ENCODE peak calls at places on chromosomes 5 and 9, in seven cellular contexts. X, T, V, S, M, L and B are unnamed samples.

GRCh38 chr5:41869739-41870620 is at the start of gene OXCT1:
- DNase-seq in X (peak; percentile 88), T (no peak), V (peak; percentile 10), S (peak; percentile 67), M (peak; percentile 34), L (peak; percentile 92), B (peak; percentile 55)

GRCh38 chr5:158056426-158056825 is 197.5 kb upstream of the CLINT1 start:
- DNase-seq in X (no peak), T (no peak), V (no peak), S (no peak), M (no peak), L (no peak), B (no peak)

GRCh38 chr9:135803441-135803840 is 101.5 kb downstream of the KCNT1 start:
- DNase-seq in X (no peak), T (no peak), V (no peak), S (no peak), M (no peak), L (no peak), B (no peak)

GRCh38 chr5:148659641-148660345 is 5.5 kb upstream of the HTR4 start:
- DNase-seq in X (no peak), T (no peak), V (no peak), S (no peak), M (no peak), L (peak; percentile 73), B (no peak)

GRCh38 chr5:159207616-159208507 is 1.5 kb downstream of the RNF145 start:
- DNase-seq in X (peak; percentile 84), T (peak; percentile 63), V (peak; percentile 75), S (peak; percentile 33), M (peak; percentile 63), L (peak; percentile 95), B (peak; percentile 93)

GRCh38 chr5:146690880-146691355 is 174.9 kb upstream of the GPR151 start:
- DNase-seq in X (peak; percentile 66), T (no peak), V (no peak), S (no peak), M (no peak), L (no peak), B (no peak)

GRCh38 chr9:124078641-124079040 is 67.1 kb downstream of the LHX2 start:
- DNase-seq in X (no peak), T (peak; percentile 57), V (peak; percentile 75), S (no peak), M (peak; percentile 35), L (no peak), B (no peak)

GRCh38 chr5:143132739-143133138 is 270.7 kb downstream of the NR3C1 start:
- DNase-seq in X (no peak), T (no peak), V (no peak), S (no peak), M (no peak), L (no peak), B (no peak)

GRCh38 chr5:9033524-9033923 is 512.4 kb downstream of the SEMA5A start:
- DNase-seq in X (no peak), T (no peak), V (no peak), S (no peak), M (no peak), L (no peak), B (no peak)

GRCh38 chr9:127950513-127951210 is 13.0 kb upstream of the DPM2 start:
- DNase-seq in X (no peak), T (no peak), V (peak; percentile 98), S (no peak), M (no peak), L (no peak), B (no peak)

GRCh38 chr5:90983748-90984147 is 399.4 kb downstream of the ARRDC3 start:
- DNase-seq in X (peak; percentile 24), T (no peak), V (no peak), S (no peak), M (no peak), L (no peak), B (no peak)

GRCh38 chr9:36049408-36049807 is 12.7 kb downstream of the RECK start:
- DNase-seq in X (no peak), T (no peak), V (no peak), S (no peak), M (no peak), L (no peak), B (no peak)

GRCh38 chr5:66821626-66822429 is 225.6 kb downstream of the MAST4 start:
- DNase-seq in X (no peak), T (no peak), V (no peak), S (no peak), M (no peak), L (no peak), B (no peak)

GRCh38 chr9:72864327-72864726 is 88.5 kb downstream of the ALDH1A1 start:
- DNase-seq in X (no peak), T (no peak), V (no peak), S (no peak), M (no peak), L (no peak), B (no peak)

GRCh38 chr9:37938121-37938906 is 34.4 kb upstream of the SLC25A51 start:
- DNase-seq in X (peak; percentile 79), T (no peak), V (no peak), S (no peak), M (no peak), L (peak; percentile 32), B (no peak)

GRCh38 chr5:107607656-107608368 is 62.9 kb downstream of the EFNA5 start:
- DNase-seq in X (no peak), T (no peak), V (no peak), S (no peak), M (no peak), L (no peak), B (no peak)

GRCh38 chr9:74513221-74513620 is 16.1 kb downstream of the RORB start:
- DNase-seq in X (no peak), T (no peak), V (no peak), S (no peak), M (no peak), L (no peak), B (no peak)

GRCh38 chr5:78133423-78133822 is 161.1 kb downstream of the AP3B1 start:
- DNase-seq in X (no peak), T (no peak), V (no peak), S (no peak), M (no peak), L (no peak), B (no peak)

GRCh38 chr5:2138896-2139295 is 256.2 kb upstream of the IRX4 start:
- DNase-seq in X (no peak), T (no peak), V (no peak), S (no peak), M (no peak), L (no peak), B (no peak)

GRCh38 chr9:91863469-91863868 is 86.6 kb downstream of the ROR2 start:
- DNase-seq in X (no peak), T (no peak), V (no peak), S (no peak), M (no peak), L (no peak), B (no peak)

GRCh38 chr5:5933651-5934050 is 444.7 kb downstream of the MED10 start:
- DNase-seq in X (no peak), T (no peak), V (no peak), S (no peak), M (no peak), L (no peak), B (no peak)

GRCh38 chr9:114497220-114497619 is 8.1 kb downstream of the WHRN start:
- DNase-seq in X (no peak), T (no peak), V (no peak), S (no peak), M (no peak), L (no peak), B (no peak)

GRCh38 chr5:122154491-122154890 is 25.1 kb downstream of the ZNF474 start:
- DNase-seq in X (no peak), T (no peak), V (no peak), S (no peak), M (no peak), L (no peak), B (no peak)

GRCh38 chr9:121992571-121993212 is 100.4 kb downstream of the TTLL11 start:
- DNase-seq in X (peak; percentile 77), T (peak; percentile 22), V (peak; percentile 65), S (peak; percentile 69), M (peak; percentile 69), L (peak; percentile 75), B (peak; percentile 41)

GRCh38 chr9:110895141-110895912 is 142.9 kb downstream of the LPAR1 start:
- DNase-seq in X (no peak), T (no peak), V (no peak), S (no peak), M (no peak), L (no peak), B (no peak)

GRCh38 chr5:67234671-67235176 is 38.1 kb upstream of the CD180 start:
- DNase-seq in X (no peak), T (no peak), V (peak; percentile 39), S (no peak), M (no peak), L (peak; percentile 3), B (no peak)

GRCh38 chr9:137247135-137247915 is 3.8 kb upstream of the STPG3 start:
- DNase-seq in X (no peak), T (no peak), V (no peak), S (no peak), M (no peak), L (no peak), B (no peak)

GRCh38 chr5:151825445-151825844 is 53.7 kb downstream of the G3BP1 start:
- DNase-seq in X (peak; percentile 64), T (peak; percentile 38), V (peak; percentile 64), S (peak; percentile 36), M (peak; percentile 54), L (peak; percentile 65), B (no peak)
- TF ChIP-seq REST in X (no peak), T (no peak), V (no peak), S (no peak), M (no peak), L (no peak), B (no peak)

DNA sequence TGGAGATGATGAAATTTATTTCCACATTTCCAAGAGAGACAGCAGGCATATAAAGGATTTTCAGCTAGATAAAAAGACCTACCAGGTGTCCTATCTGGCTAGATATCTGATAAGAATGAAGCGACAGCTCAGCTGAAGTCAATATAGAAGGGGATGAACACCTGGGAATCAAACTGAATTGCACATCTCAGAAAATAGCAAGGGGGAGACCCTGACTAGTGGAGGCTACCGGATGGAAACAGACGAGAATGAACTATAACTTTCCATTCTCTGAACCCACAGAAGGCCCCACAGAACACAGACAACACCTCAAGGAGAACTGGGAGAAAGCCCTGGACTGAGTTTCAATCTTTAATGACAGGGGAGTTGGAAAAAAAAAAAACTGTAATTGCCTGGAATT is 51.1 kb downstream of the CPLANE1 start:
- DNase-seq in X (no peak), T (no peak), V (no peak), S (no peak), M (no peak), L (no peak), B (no peak)
- TF ChIP-seq REST in X (no peak), T (no peak), V (no peak), S (no peak), M (no peak), L (no peak), B (no peak)

GRCh38 chr5:171521679-171522078 is 102.2 kb downstream of the FGF18 start:
- DNase-seq in X (no peak), T (no peak), V (no peak), S (no peak), M (peak; percentile 52), L (no peak), B (no peak)
- TF ChIP-seq REST in X (no peak), T (no peak), V (no peak), S (no peak), M (no peak), L (no peak), B (no peak)

DNA sequence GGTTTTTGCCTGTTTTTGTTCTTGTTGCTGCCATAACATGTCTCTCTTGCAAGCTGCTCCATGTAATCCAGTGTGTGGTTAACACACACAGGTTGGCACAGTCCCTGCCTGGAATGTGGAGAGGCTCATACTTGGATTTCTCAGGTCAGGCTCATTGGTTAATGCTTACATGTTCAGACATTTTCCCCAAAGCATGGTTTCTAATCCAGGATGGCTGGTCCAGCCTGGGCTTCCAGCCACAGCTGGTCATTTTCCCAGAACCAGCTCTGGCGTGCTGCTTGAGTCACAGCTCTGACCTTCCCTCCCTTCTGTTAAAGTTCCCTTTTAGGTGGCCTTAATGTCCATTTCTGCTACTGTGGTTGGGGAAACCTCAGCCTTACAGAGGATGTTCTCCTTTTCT is 294.3 kb downstream of the TAF11L14 start:
- DNase-seq in X (no peak), T (no peak), V (no peak), S (no peak), M (no peak), L (no peak), B (peak; percentile 5)
- TF ChIP-seq REST in X (no peak), T (no peak), V (no peak), S (no peak), M (no peak), L (no peak), B (no peak)